ENCODE peak calls at places on chromosome 1, in eight cellular contexts. One of them, this sample, is unnamed.

GRCh38 chr1:153447498-153448170 is 12.8 kb downstream of the S100A7 start:
- DNase-seq in WTC11: no peak
- DNase-seq in mesothelial cell of epicardium: no peak
- DNase-seq in fibroblast of lung: peak; percentile 63
- DNase-seq in stimulated activated CD8-positive, alpha-beta memory T cell treated with anti-CD3 and anti-CD28 coated beads, Interleukin-4, amount 100 ng/mL, for 24 hours: no peak
- DNase-seq in NCI-H1105: no peak
- DNase-seq in T-helper 17 cell: no peak
- DNase-seq in RWPE1: peak; percentile 26
- DNase-seq in this sample: no peak

GRCh38 chr1:162028726-162029125 is 5.1 kb upstream of the OLFML2B start:
- DNase-seq in WTC11: no peak
- DNase-seq in mesothelial cell of epicardium: no peak
- DNase-seq in fibroblast of lung: no peak
- DNase-seq in stimulated activated CD8-positive, alpha-beta memory T cell treated with anti-CD3 and anti-CD28 coated beads, Interleukin-4, amount 100 ng/mL, for 24 hours: no peak
- DNase-seq in NCI-H1105: peak; percentile 36
- DNase-seq in T-helper 17 cell: no peak
- DNase-seq in RWPE1: no peak
- DNase-seq in this sample: no peak

GRCh38 chr1:152459596-152460528 is 45.8 kb upstream of the CRNN start:
- DNase-seq in WTC11: peak; percentile 47
- DNase-seq in mesothelial cell of epicardium: no peak
- DNase-seq in fibroblast of lung: peak; percentile 64
- DNase-seq in stimulated activated CD8-positive, alpha-beta memory T cell treated with anti-CD3 and anti-CD28 coated beads, Interleukin-4, amount 100 ng/mL, for 24 hours: peak; percentile 59
- DNase-seq in NCI-H1105: peak; percentile 32
- DNase-seq in T-helper 17 cell: peak; percentile 62
- DNase-seq in RWPE1: peak; percentile 41
- DNase-seq in this sample: peak; percentile 5

GRCh38 chr1:25009675-25010262 is 79.7 kb upstream of the RUNX3 start:
- DNase-seq in WTC11: no peak
- DNase-seq in mesothelial cell of epicardium: no peak
- DNase-seq in fibroblast of lung: no peak
- DNase-seq in stimulated activated CD8-positive, alpha-beta memory T cell treated with anti-CD3 and anti-CD28 coated beads, Interleukin-4, amount 100 ng/mL, for 24 hours: no peak
- DNase-seq in NCI-H1105: no peak
- DNase-seq in T-helper 17 cell: no peak
- DNase-seq in RWPE1: no peak
- DNase-seq in this sample: no peak

GRCh38 chr1:208221291-208221622 is 22.9 kb downstream of the PLXNA2 start:
- DNase-seq in WTC11: no peak
- DNase-seq in mesothelial cell of epicardium: no peak
- DNase-seq in fibroblast of lung: peak; percentile 69
- DNase-seq in stimulated activated CD8-positive, alpha-beta memory T cell treated with anti-CD3 and anti-CD28 coated beads, Interleukin-4, amount 100 ng/mL, for 24 hours: no peak
- DNase-seq in NCI-H1105: no peak
- DNase-seq in T-helper 17 cell: no peak
- DNase-seq in RWPE1: no peak
- DNase-seq in this sample: no peak

GRCh38 chr1:110220324-110220723 is 10.2 kb downstream of the KCNC4 start:
- DNase-seq in WTC11: no peak
- DNase-seq in mesothelial cell of epicardium: no peak
- DNase-seq in fibroblast of lung: no peak
- DNase-seq in stimulated activated CD8-positive, alpha-beta memory T cell treated with anti-CD3 and anti-CD28 coated beads, Interleukin-4, amount 100 ng/mL, for 24 hours: no peak
- DNase-seq in NCI-H1105: no peak
- DNase-seq in T-helper 17 cell: no peak
- DNase-seq in RWPE1: no peak
- DNase-seq in this sample: no peak

GRCh38 chr1:65113298-65113697 is 34.7 kb upstream of the AK4 start:
- DNase-seq in WTC11: no peak
- DNase-seq in mesothelial cell of epicardium: no peak
- DNase-seq in fibroblast of lung: no peak
- DNase-seq in stimulated activated CD8-positive, alpha-beta memory T cell treated with anti-CD3 and anti-CD28 coated beads, Interleukin-4, amount 100 ng/mL, for 24 hours: no peak
- DNase-seq in NCI-H1105: no peak
- DNase-seq in T-helper 17 cell: no peak
- DNase-seq in RWPE1: no peak
- DNase-seq in this sample: no peak

GRCh38 chr1:182674346-182675246 is 9.8 kb downstream of the RGS8 start:
- DNase-seq in WTC11: no peak
- DNase-seq in mesothelial cell of epicardium: no peak
- DNase-seq in fibroblast of lung: no peak
- DNase-seq in stimulated activated CD8-positive, alpha-beta memory T cell treated with anti-CD3 and anti-CD28 coated beads, Interleukin-4, amount 100 ng/mL, for 24 hours: no peak
- DNase-seq in NCI-H1105: no peak
- DNase-seq in T-helper 17 cell: no peak
- DNase-seq in RWPE1: no peak
- DNase-seq in this sample: no peak

GRCh38 chr1:110390692-110391232 is at the start of gene SLC16A4:
- DNase-seq in WTC11: no peak
- DNase-seq in mesothelial cell of epicardium: no peak
- DNase-seq in fibroblast of lung: peak; percentile 60
- DNase-seq in stimulated activated CD8-positive, alpha-beta memory T cell treated with anti-CD3 and anti-CD28 coated beads, Interleukin-4, amount 100 ng/mL, for 24 hours: no peak
- DNase-seq in NCI-H1105: no peak
- DNase-seq in T-helper 17 cell: no peak
- DNase-seq in RWPE1: peak; percentile 19
- DNase-seq in this sample: no peak

GRCh38 chr1:222181191-222181590 is 366.7 kb downstream of the HHIPL2 start:
- DNase-seq in WTC11: no peak
- DNase-seq in mesothelial cell of epicardium: no peak
- DNase-seq in fibroblast of lung: no peak
- DNase-seq in stimulated activated CD8-positive, alpha-beta memory T cell treated with anti-CD3 and anti-CD28 coated beads, Interleukin-4, amount 100 ng/mL, for 24 hours: no peak
- DNase-seq in NCI-H1105: no peak
- DNase-seq in T-helper 17 cell: no peak
- DNase-seq in RWPE1: no peak
- DNase-seq in this sample: no peak

GRCh38 chr1:45325816-45326506 is 734 bp upstream of the HPDL start:
- DNase-seq in WTC11: no peak
- DNase-seq in mesothelial cell of epicardium: no peak
- DNase-seq in fibroblast of lung: peak; percentile 53
- DNase-seq in stimulated activated CD8-positive, alpha-beta memory T cell treated with anti-CD3 and anti-CD28 coated beads, Interleukin-4, amount 100 ng/mL, for 24 hours: no peak
- DNase-seq in NCI-H1105: no peak
- DNase-seq in T-helper 17 cell: no peak
- DNase-seq in RWPE1: no peak
- DNase-seq in this sample: no peak

GRCh38 chr1:116805398-116805797 is 51.2 kb downstream of the CD2 start:
- DNase-seq in WTC11: no peak
- DNase-seq in mesothelial cell of epicardium: no peak
- DNase-seq in fibroblast of lung: no peak
- DNase-seq in stimulated activated CD8-positive, alpha-beta memory T cell treated with anti-CD3 and anti-CD28 coated beads, Interleukin-4, amount 100 ng/mL, for 24 hours: no peak
- DNase-seq in NCI-H1105: no peak
- DNase-seq in T-helper 17 cell: no peak
- DNase-seq in RWPE1: no peak
- DNase-seq in this sample: no peak

GRCh38 chr1:115301438-115302020 is 36.5 kb downstream of the NGF start:
- DNase-seq in WTC11: no peak
- DNase-seq in mesothelial cell of epicardium: no peak
- DNase-seq in fibroblast of lung: no peak
- DNase-seq in stimulated activated CD8-positive, alpha-beta memory T cell treated with anti-CD3 and anti-CD28 coated beads, Interleukin-4, amount 100 ng/mL, for 24 hours: no peak
- DNase-seq in NCI-H1105: no peak
- DNase-seq in T-helper 17 cell: no peak
- DNase-seq in RWPE1: no peak
- DNase-seq in this sample: no peak

GRCh38 chr1:101203812-101204540 is 32.8 kb upstream of the S1PR1 start:
- DNase-seq in WTC11: no peak
- DNase-seq in mesothelial cell of epicardium: peak; percentile 74
- DNase-seq in fibroblast of lung: peak; percentile 51
- DNase-seq in stimulated activated CD8-positive, alpha-beta memory T cell treated with anti-CD3 and anti-CD28 coated beads, Interleukin-4, amount 100 ng/mL, for 24 hours: no peak
- DNase-seq in NCI-H1105: peak; percentile 83
- DNase-seq in T-helper 17 cell: no peak
- DNase-seq in RWPE1: no peak
- DNase-seq in this sample: no peak

GRCh38 chr1:84711091-84711490 is 20.8 kb upstream of the SSX2IP start:
- DNase-seq in WTC11: no peak
- DNase-seq in mesothelial cell of epicardium: no peak
- DNase-seq in fibroblast of lung: no peak
- DNase-seq in stimulated activated CD8-positive, alpha-beta memory T cell treated with anti-CD3 and anti-CD28 coated beads, Interleukin-4, amount 100 ng/mL, for 24 hours: no peak
- DNase-seq in NCI-H1105: no peak
- DNase-seq in T-helper 17 cell: no peak
- DNase-seq in RWPE1: no peak
- DNase-seq in this sample: no peak

GRCh38 chr1:84771895-84772294 is 81.6 kb upstream of the SSX2IP start:
- DNase-seq in WTC11: no peak
- DNase-seq in mesothelial cell of epicardium: no peak
- DNase-seq in fibroblast of lung: no peak
- DNase-seq in stimulated activated CD8-positive, alpha-beta memory T cell treated with anti-CD3 and anti-CD28 coated beads, Interleukin-4, amount 100 ng/mL, for 24 hours: no peak
- DNase-seq in NCI-H1105: no peak
- DNase-seq in T-helper 17 cell: no peak
- DNase-seq in RWPE1: no peak
- DNase-seq in this sample: no peak

GRCh38 chr1:68213843-68214242 is 18.5 kb downstream of the WLS start:
- DNase-seq in WTC11: no peak
- DNase-seq in mesothelial cell of epicardium: no peak
- DNase-seq in fibroblast of lung: peak; percentile 76
- DNase-seq in stimulated activated CD8-positive, alpha-beta memory T cell treated with anti-CD3 and anti-CD28 coated beads, Interleukin-4, amount 100 ng/mL, for 24 hours: no peak
- DNase-seq in NCI-H1105: no peak
- DNase-seq in T-helper 17 cell: no peak
- DNase-seq in RWPE1: no peak
- DNase-seq in this sample: no peak

GRCh38 chr1:186272486-186272885 is 102.6 kb downstream of the TPR start:
- DNase-seq in WTC11: no peak
- DNase-seq in mesothelial cell of epicardium: no peak
- DNase-seq in fibroblast of lung: no peak
- DNase-seq in stimulated activated CD8-positive, alpha-beta memory T cell treated with anti-CD3 and anti-CD28 coated beads, Interleukin-4, amount 100 ng/mL, for 24 hours: no peak
- DNase-seq in NCI-H1105: no peak
- DNase-seq in T-helper 17 cell: no peak
- DNase-seq in RWPE1: no peak
- DNase-seq in this sample: no peak

GRCh38 chr1:22133928-22134324 is 9.0 kb downstream of the WNT4 start:
- DNase-seq in WTC11: no peak
- DNase-seq in mesothelial cell of epicardium: no peak
- DNase-seq in fibroblast of lung: no peak
- DNase-seq in stimulated activated CD8-positive, alpha-beta memory T cell treated with anti-CD3 and anti-CD28 coated beads, Interleukin-4, amount 100 ng/mL, for 24 hours: no peak
- DNase-seq in NCI-H1105: no peak
- DNase-seq in T-helper 17 cell: no peak
- DNase-seq in RWPE1: no peak
- DNase-seq in this sample: no peak

GRCh38 chr1:182601926-182602325 is 2.3 kb downstream of the RGS16 start:
- DNase-seq in WTC11: no peak
- DNase-seq in mesothelial cell of epicardium: no peak
- DNase-seq in fibroblast of lung: no peak
- DNase-seq in stimulated activated CD8-positive, alpha-beta memory T cell treated with anti-CD3 and anti-CD28 coated beads, Interleukin-4, amount 100 ng/mL, for 24 hours: no peak
- DNase-seq in NCI-H1105: no peak
- DNase-seq in T-helper 17 cell: no peak
- DNase-seq in RWPE1: no peak
- DNase-seq in this sample: no peak

GRCh38 chr1:73674945-73675561 is 522.9 kb downstream of the LRRIQ3 start:
- DNase-seq in WTC11: no peak
- DNase-seq in mesothelial cell of epicardium: no peak
- DNase-seq in fibroblast of lung: peak; percentile 12
- DNase-seq in stimulated activated CD8-positive, alpha-beta memory T cell treated with anti-CD3 and anti-CD28 coated beads, Interleukin-4, amount 100 ng/mL, for 24 hours: no peak
- DNase-seq in NCI-H1105: peak; percentile 7
- DNase-seq in T-helper 17 cell: no peak
- DNase-seq in RWPE1: peak; percentile 5
- DNase-seq in this sample: peak; percentile 2

GRCh38 chr1:84758968-84759491 is 68.8 kb upstream of the SSX2IP start:
- DNase-seq in WTC11: no peak
- DNase-seq in mesothelial cell of epicardium: no peak
- DNase-seq in fibroblast of lung: peak; percentile 26
- DNase-seq in stimulated activated CD8-positive, alpha-beta memory T cell treated with anti-CD3 and anti-CD28 coated beads, Interleukin-4, amount 100 ng/mL, for 24 hours: no peak
- DNase-seq in NCI-H1105: no peak
- DNase-seq in T-helper 17 cell: no peak
- DNase-seq in RWPE1: no peak
- DNase-seq in this sample: peak; percentile 12

GRCh38 chr1:153790996-153791855 is 16.0 kb downstream of the SLC27A3 start:
- DNase-seq in WTC11: no peak
- DNase-seq in mesothelial cell of epicardium: no peak
- DNase-seq in fibroblast of lung: peak; percentile 99
- DNase-seq in stimulated activated CD8-positive, alpha-beta memory T cell treated with anti-CD3 and anti-CD28 coated beads, Interleukin-4, amount 100 ng/mL, for 24 hours: no peak
- DNase-seq in NCI-H1105: no peak
- DNase-seq in T-helper 17 cell: no peak
- DNase-seq in RWPE1: no peak
- DNase-seq in this sample: no peak

GRCh38 chr1:114126696-114127095 is 27.0 kb downstream of the SYT6 start:
- DNase-seq in WTC11: no peak
- DNase-seq in mesothelial cell of epicardium: no peak
- DNase-seq in fibroblast of lung: no peak
- DNase-seq in stimulated activated CD8-positive, alpha-beta memory T cell treated with anti-CD3 and anti-CD28 coated beads, Interleukin-4, amount 100 ng/mL, for 24 hours: no peak
- DNase-seq in NCI-H1105: no peak
- DNase-seq in T-helper 17 cell: no peak
- DNase-seq in RWPE1: no peak
- DNase-seq in this sample: no peak

GRCh38 chr1:179329862-179330261 is 35.9 kb upstream of the AXDND1 start:
- DNase-seq in WTC11: no peak
- DNase-seq in mesothelial cell of epicardium: no peak
- DNase-seq in fibroblast of lung: no peak
- DNase-seq in stimulated activated CD8-positive, alpha-beta memory T cell treated with anti-CD3 and anti-CD28 coated beads, Interleukin-4, amount 100 ng/mL, for 24 hours: no peak
- DNase-seq in NCI-H1105: no peak
- DNase-seq in T-helper 17 cell: no peak
- DNase-seq in RWPE1: no peak
- DNase-seq in this sample: no peak

GRCh38 chr1:177571076-177571475 is 398.8 kb downstream of the SEC16B start:
- DNase-seq in WTC11: no peak
- DNase-seq in mesothelial cell of epicardium: no peak
- DNase-seq in fibroblast of lung: no peak
- DNase-seq in stimulated activated CD8-positive, alpha-beta memory T cell treated with anti-CD3 and anti-CD28 coated beads, Interleukin-4, amount 100 ng/mL, for 24 hours: no peak
- DNase-seq in NCI-H1105: no peak
- DNase-seq in T-helper 17 cell: no peak
- DNase-seq in RWPE1: no peak
- DNase-seq in this sample: no peak

GRCh38 chr1:69121708-69122107 is 446.0 kb upstream of the LRRC7 start:
- DNase-seq in WTC11: no peak
- DNase-seq in mesothelial cell of epicardium: no peak
- DNase-seq in fibroblast of lung: peak; percentile 62
- DNase-seq in stimulated activated CD8-positive, alpha-beta memory T cell treated with anti-CD3 and anti-CD28 coated beads, Interleukin-4, amount 100 ng/mL, for 24 hours: no peak
- DNase-seq in NCI-H1105: no peak
- DNase-seq in T-helper 17 cell: no peak
- DNase-seq in RWPE1: peak; percentile 7
- DNase-seq in this sample: no peak

GRCh38 chr1:10987840-10988417 is 24.5 kb upstream of the TARDBP start:
- DNase-seq in WTC11: no peak
- DNase-seq in mesothelial cell of epicardium: no peak
- DNase-seq in fibroblast of lung: no peak
- DNase-seq in stimulated activated CD8-positive, alpha-beta memory T cell treated with anti-CD3 and anti-CD28 coated beads, Interleukin-4, amount 100 ng/mL, for 24 hours: no peak
- DNase-seq in NCI-H1105: no peak
- DNase-seq in T-helper 17 cell: no peak
- DNase-seq in RWPE1: no peak
- DNase-seq in this sample: no peak

GRCh38 chr1:18452550-18452949 is 28.2 kb upstream of the KLHDC7A start:
- DNase-seq in WTC11: no peak
- DNase-seq in mesothelial cell of epicardium: no peak
- DNase-seq in fibroblast of lung: no peak
- DNase-seq in stimulated activated CD8-positive, alpha-beta memory T cell treated with anti-CD3 and anti-CD28 coated beads, Interleukin-4, amount 100 ng/mL, for 24 hours: no peak
- DNase-seq in NCI-H1105: peak; percentile 2
- DNase-seq in T-helper 17 cell: no peak
- DNase-seq in RWPE1: peak; percentile 69
- DNase-seq in this sample: no peak

GRCh38 chr1:934991-935750 is 11.4 kb downstream of the SAMD11 start:
- DNase-seq in WTC11: no peak
- DNase-seq in mesothelial cell of epicardium: no peak
- DNase-seq in fibroblast of lung: no peak
- DNase-seq in stimulated activated CD8-positive, alpha-beta memory T cell treated with anti-CD3 and anti-CD28 coated beads, Interleukin-4, amount 100 ng/mL, for 24 hours: no peak
- DNase-seq in NCI-H1105: no peak
- DNase-seq in T-helper 17 cell: no peak
- DNase-seq in RWPE1: no peak
- DNase-seq in this sample: no peak

GRCh38 chr1:160496334-160496733 is 26.7 kb downstream of the SLAMF6 start:
- DNase-seq in WTC11: no peak
- DNase-seq in mesothelial cell of epicardium: no peak
- DNase-seq in fibroblast of lung: no peak
- DNase-seq in stimulated activated CD8-positive, alpha-beta memory T cell treated with anti-CD3 and anti-CD28 coated beads, Interleukin-4, amount 100 ng/mL, for 24 hours: no peak
- DNase-seq in NCI-H1105: no peak
- DNase-seq in T-helper 17 cell: no peak
- DNase-seq in RWPE1: no peak
- DNase-seq in this sample: no peak

GRCh38 chr1:156559797-156560112 is 12.6 kb downstream of the IQGAP3 start:
- DNase-seq in WTC11: no peak
- DNase-seq in mesothelial cell of epicardium: no peak
- DNase-seq in fibroblast of lung: no peak
- DNase-seq in stimulated activated CD8-positive, alpha-beta memory T cell treated with anti-CD3 and anti-CD28 coated beads, Interleukin-4, amount 100 ng/mL, for 24 hours: no peak
- DNase-seq in NCI-H1105: no peak
- DNase-seq in T-helper 17 cell: no peak
- DNase-seq in RWPE1: no peak
- DNase-seq in this sample: no peak

GRCh38 chr1:153432874-153433681 is 16.8 kb downstream of the S100A7A start:
- DNase-seq in WTC11: no peak
- DNase-seq in mesothelial cell of epicardium: no peak
- DNase-seq in fibroblast of lung: no peak
- DNase-seq in stimulated activated CD8-positive, alpha-beta memory T cell treated with anti-CD3 and anti-CD28 coated beads, Interleukin-4, amount 100 ng/mL, for 24 hours: no peak
- DNase-seq in NCI-H1105: no peak
- DNase-seq in T-helper 17 cell: no peak
- DNase-seq in RWPE1: no peak
- DNase-seq in this sample: no peak

GRCh38 chr1:191963286-191963685 is 195.0 kb upstream of the RGS18 start:
- DNase-seq in WTC11: no peak
- DNase-seq in mesothelial cell of epicardium: no peak
- DNase-seq in fibroblast of lung: peak; percentile 20
- DNase-seq in stimulated activated CD8-positive, alpha-beta memory T cell treated with anti-CD3 and anti-CD28 coated beads, Interleukin-4, amount 100 ng/mL, for 24 hours: no peak
- DNase-seq in NCI-H1105: no peak
- DNase-seq in T-helper 17 cell: no peak
- DNase-seq in RWPE1: peak; percentile 4
- DNase-seq in this sample: no peak